ENCODE peak calls at places on chromosome 16, in four cellular contexts. U is heart left ventricle, N is cardiac fibroblast, X is GM23338. I is an unnamed sample.

GRCh38 chr16:75916431-75916830 is 190.1 kb upstream of the CPHXL start:
- DNase-seq in U (no peak), X (no peak), N (no peak), I (no peak)

GRCh38 chr16:70706948-70707465 is 21.2 kb upstream of the MTSS2 start:
- DNase-seq in U (no peak), X (no peak), N (peak), I (peak)

GRCh38 chr16:2857451-2858244 is at the start of gene PRSS22:
- DNase-seq in N (no peak), X (peak), U (no peak), I (peak)

GRCh38 chr16:87835882-87836331 is 33.4 kb downstream of the SLC7A5 start:
- DNase-seq in X (no peak), N (no peak), U (no peak), I (no peak)

GRCh38 chr16:75193265-75193650 is 13.7 kb downstream of the CTRB2 start:
- DNase-seq in X (no peak), U (no peak), N (no peak), I (no peak)

GRCh38 chr16:19521471-19522368 is at the start of gene GDE1:
- DNase-seq in U (peak), N (peak), X (peak), I (peak)

GRCh38 chr16:17204248-17205043 is 266.3 kb downstream of the XYLT1 start:
- DNase-seq in X (no peak), U (no peak), N (no peak), I (no peak)

GRCh38 chr16:47247691-47248090 is 103.9 kb upstream of the NETO2 start:
- DNase-seq in N (no peak), U (no peak), X (no peak), I (no peak)

GRCh38 chr16:87527055-87527724 is 34.4 kb upstream of the ZCCHC14 start:
- DNase-seq in N (no peak), U (no peak), X (no peak), I (no peak)

GRCh38 chr16:12096828-12097522 is 120.4 kb downstream of the SNX29 start:
- DNase-seq in X (no peak), N (no peak), U (no peak), I (no peak)

GRCh38 chr16:15811778-15812750 is 44.8 kb downstream of the MYH11 start:
- DNase-seq in U (no peak), X (peak), N (peak), I (peak)

GRCh38 chr16:51056331-51056730 is 94.7 kb downstream of the SALL1 start:
- DNase-seq in N (no peak), X (no peak), U (no peak), I (no peak)

GRCh38 chr16:28491080-28491969 is 549 bp downstream of the CLN3 start:
- DNase-seq in U (peak), X (peak), N (peak), I (peak)

GRCh38 chr16:3645504-3646347 is 8.8 kb upstream of the DNASE1 start:
- DNase-seq in X (peak), N (no peak), U (no peak), I (no peak)

GRCh38 chr16:86065711-86066110 is 166.7 kb downstream of the IRF8 start:
- DNase-seq in X (no peak), U (no peak), N (no peak), I (no peak)

GRCh38 chr16:15686287-15686686 is 36.2 kb downstream of the NDE1 start:
- DNase-seq in X (no peak), U (no peak), N (no peak), I (no peak)

GRCh38 chr16:46783800-46784199 is 35.7 kb upstream of the MYLK3 start:
- DNase-seq in X (no peak), N (no peak), U (no peak), I (no peak)

GRCh38 chr16:59612094-59612493 is 878.0 kb upstream of the GOT2 start:
- DNase-seq in N (no peak), U (no peak), X (no peak), I (no peak)

GRCh38 chr16:67940436-67941089 is 3.4 kb downstream of the LCAT start:
- DNase-seq in X (no peak), U (no peak), N (no peak), I (no peak)

GRCh38 chr16:48499822-48500440 is 110.0 kb downstream of the N4BP1 start:
- DNase-seq in U (no peak), X (no peak), N (peak), I (no peak)

GRCh38 chr16:82040296-82040695 is 5.2 kb downstream of the HSD17B2 start:
- DNase-seq in N (no peak), X (no peak), U (no peak), I (no peak)

DNA sequence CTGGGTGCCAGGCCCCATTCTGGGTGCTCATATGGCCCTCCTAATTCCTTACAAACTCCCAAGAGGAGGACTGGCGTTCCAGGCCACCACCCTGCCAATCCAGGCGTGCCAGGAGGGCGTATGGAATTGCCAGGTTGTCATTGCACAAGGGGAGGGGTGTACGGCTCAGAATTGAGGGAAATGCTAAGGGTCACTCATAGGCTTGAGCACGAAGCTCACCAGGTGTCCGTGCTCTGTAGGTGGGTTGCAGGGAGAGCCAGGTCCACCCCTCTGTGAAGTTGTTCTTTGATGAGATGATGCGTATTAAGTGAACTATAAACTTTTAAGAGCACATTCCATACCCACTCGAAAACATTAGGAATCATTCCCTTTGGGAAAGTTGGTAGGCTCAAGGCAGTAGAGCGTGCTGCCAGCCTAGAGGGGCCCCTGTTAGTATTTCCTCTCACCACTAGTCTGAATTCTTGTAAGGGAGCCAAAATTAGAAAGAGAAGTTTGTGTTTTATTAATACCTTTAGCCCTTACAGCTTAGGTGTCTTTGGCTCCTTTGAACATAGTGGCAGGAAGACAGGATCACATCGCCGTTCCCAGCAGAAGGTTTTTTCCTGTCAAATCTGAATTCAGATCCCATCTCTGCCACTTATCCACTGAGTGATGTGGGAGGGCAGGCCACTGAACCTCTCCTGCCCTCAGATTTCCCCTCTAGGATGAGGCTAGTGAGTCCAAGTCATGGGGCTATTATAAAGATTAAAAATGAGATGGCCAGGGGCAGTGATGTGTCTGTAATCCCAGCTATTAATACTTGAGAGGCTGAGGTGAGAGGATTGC is 38.7 kb upstream of the NFAT5 start:
- DNase-seq in U (no peak), X (no peak), N (no peak), I (no peak)
- TF ChIP-seq CTCF in U (no peak), X (no peak), N (no peak), I (no peak)

GRCh38 chr16:89291776-89292175 is 74.3 kb downstream of the ZNF778 start:
- DNase-seq in U (peak), X (no peak), N (no peak), I (no peak)
- TF ChIP-seq CTCF in U (no peak), X (no peak), N (no peak), I (no peak)

GRCh38 chr16:57944961-57945739 is 25.8 kb downstream of the CNGB1 start:
- DNase-seq in U (no peak), X (no peak), N (no peak), I (no peak)

GRCh38 chr16:57949013-57949412 is 21.9 kb downstream of the CNGB1 start:
- DNase-seq in N (no peak), X (peak), U (no peak), I (no peak)

GRCh38 chr16:57946181-57946801 is 24.6 kb downstream of the CNGB1 start:
- DNase-seq in X (no peak), U (no peak), N (no peak), I (no peak)

GRCh38 chr16:57948027-57948426 is 22.9 kb downstream of the CNGB1 start:
- DNase-seq in N (no peak), U (no peak), X (no peak), I (no peak)

DNA sequence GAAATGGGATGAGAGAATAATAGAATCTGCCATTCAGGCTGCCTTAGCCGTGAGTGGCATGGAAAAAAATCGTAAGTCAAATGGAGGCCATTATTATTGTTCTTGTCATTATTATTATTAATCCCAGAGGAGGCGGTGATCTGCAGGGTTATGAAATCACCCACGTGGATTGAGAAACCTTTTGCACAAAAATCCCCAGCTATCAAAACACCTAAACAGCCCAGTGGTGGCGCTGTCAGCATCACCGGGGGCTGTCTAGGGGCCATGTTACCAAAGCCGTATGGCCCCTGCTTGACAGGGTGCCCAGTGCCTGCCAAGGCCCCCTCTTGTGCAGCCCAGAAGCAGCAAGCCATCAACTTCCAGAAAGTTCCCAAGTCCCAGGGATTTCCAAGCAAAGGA is 25.2 kb downstream of the CNGB1 start:
- DNase-seq in X (peak), N (peak), U (no peak), I (no peak)
- TF ChIP-seq CTCF in X (peak), N (peak), U (no peak), I (no peak)

GRCh38 chr16:548586-548985 is 11.6 kb upstream of the PRR35 start:
- DNase-seq in N (no peak), U (no peak), X (no peak), I (no peak)

GRCh38 chr16:549544-550263 is 10.5 kb upstream of the PRR35 start:
- DNase-seq in U (no peak), X (peak), N (no peak), I (no peak)

GRCh38 chr16:543301-544164 is 16.0 kb downstream of the CAPN15 start:
- DNase-seq in U (no peak), X (no peak), N (no peak), I (no peak)

GRCh38 chr16:544517-544916 is 15.7 kb upstream of the PRR35 start:
- DNase-seq in U (no peak), X (no peak), N (no peak), I (no peak)

GRCh38 chr16:546909-547770 is 13.1 kb upstream of the PRR35 start:
- DNase-seq in N (peak), X (peak), U (peak), I (no peak)
- TF ChIP-seq CTCF in N (peak), X (peak), U (peak), I (no peak)

DNA sequence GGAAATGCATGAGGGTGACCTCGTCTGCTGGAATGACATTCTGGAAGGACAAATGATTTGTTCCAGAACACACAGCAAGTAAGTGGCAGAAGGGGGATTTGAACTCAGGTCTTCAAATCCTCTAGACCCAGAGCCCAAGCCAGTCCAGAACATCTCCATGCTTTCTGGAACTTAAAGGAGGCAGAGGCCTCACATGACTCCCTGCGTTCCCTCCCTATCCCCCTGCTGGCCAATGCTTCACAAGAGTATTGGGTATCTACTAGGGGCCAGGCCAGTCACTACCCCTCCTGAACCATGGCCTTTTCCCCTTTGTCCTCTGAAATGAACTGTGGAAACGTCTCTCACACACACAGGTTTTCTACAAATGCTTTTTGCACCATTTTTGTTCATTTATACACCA is 7.6 kb upstream of the BEAN1 start:
- DNase-seq in U (no peak), N (no peak), X (peak), I (no peak)
- TF ChIP-seq CTCF in U (no peak), N (no peak), X (peak), I (peak)

I was measured in Calu3.